ENCODE peak calls at places on chromosomes 11 and 22, in five cellular contexts. V is thoracic aorta; W is right cardiac atrium; X is body of pancreas; C is effector memory CD4-positive, alpha-beta T cell. M is an unnamed sample.

GRCh38 chr11:76005746-76006145 is 190.7 kb downstream of the UVRAG start:
- DNase-seq in V (no peak), W (no peak), X (no peak), C (no peak), M (no peak)

GRCh38 chr11:107526197-107526596 is 39.3 kb downstream of the ALKBH8 start:
- DNase-seq in V (no peak), W (no peak), X (no peak), C (no peak), M (no peak)

GRCh38 chr11:12914401-12914912 is 94.7 kb upstream of the RASSF10 start:
- DNase-seq in V (no peak), W (peak), X (peak), C (peak), M (peak)

GRCh38 chr22:45615364-45615763 is 56.3 kb upstream of the ATXN10 start:
- DNase-seq in V (no peak), W (no peak), X (no peak), C (no peak), M (no peak)

GRCh38 chr22:37258810-37259472 is 14.9 kb upstream of the RAC2 start:
- DNase-seq in V (no peak), W (no peak), X (no peak), C (no peak), M (no peak)

GRCh38 chr11:133835258-133836075 is 9.8 kb downstream of the SPATA19 start:
- DNase-seq in V (no peak), W (no peak), X (peak), C (peak), M (peak)

GRCh38 chr11:118318112-118319030 is 13.8 kb downstream of the CD3E start:
- DNase-seq in V (no peak), W (no peak), X (no peak), C (no peak), M (no peak)

GRCh38 chr11:113778111-113778910 is 1.3 kb upstream of the CLDN25 start:
- DNase-seq in V (no peak), W (no peak), X (peak), C (no peak), M (peak)

GRCh38 chr11:2473361-2474058 is 28.7 kb downstream of the KCNQ1 start:
- DNase-seq in V (no peak), W (no peak), X (no peak), C (no peak), M (no peak)

GRCh38 chr11:126284829-126285228 is 1.9 kb downstream of the TIRAP start:
- DNase-seq in V (peak), W (peak), X (peak), C (peak), M (peak)

GRCh38 chr11:3380706-3381570 is 2.0 kb upstream of the ZNF195 start:
- DNase-seq in V (no peak), W (no peak), X (peak), C (no peak), M (no peak)

GRCh38 chr11:74055938-74056337 is 47.1 kb upstream of the UCP3 start:
- DNase-seq in V (no peak), W (no peak), X (no peak), C (no peak), M (no peak)

GRCh38 chr22:46447906-46448669 is 89.3 kb downstream of the CELSR1 start:
- DNase-seq in V (no peak), W (no peak), X (no peak), C (no peak), M (no peak)

GRCh38 chr11:726278-726915 is 20.4 kb downstream of the EPS8L2 start:
- DNase-seq in V (no peak), W (peak), X (peak), C (peak), M (peak)

GRCh38 chr11:19351426-19351825 is 110.7 kb upstream of the E2F8 start:
- DNase-seq in V (no peak), W (no peak), X (no peak), C (no peak), M (no peak)

GRCh38 chr11:80165763-80166162 is 724.9 kb upstream of the TENM4 start:
- DNase-seq in V (no peak), W (no peak), X (no peak), C (no peak), M (no peak)

GRCh38 chr22:19849800-19850481 is 4.7 kb downstream of the GNB1L start:
- DNase-seq in V (no peak), W (no peak), X (peak), C (no peak), M (peak)

GRCh38 chr11:122690801-122691649 is 35.5 kb downstream of the UBASH3B start:
- DNase-seq in V (no peak), W (no peak), X (peak), C (no peak), M (no peak)

GRCh38 chr11:134150195-134150903 is 73.4 kb downstream of the NCAPD3 start:
- DNase-seq in V (no peak), W (no peak), X (no peak), C (no peak), M (no peak)

GRCh38 chr22:36613958-36614357 is 85.0 kb upstream of the EIF3D start:
- DNase-seq in V (no peak), W (no peak), X (peak), C (no peak), M (no peak)

GRCh38 chr11:126702987-126703386 is 297.6 kb downstream of the KIRREL3 start:
- DNase-seq in V (no peak), W (no peak), X (peak), C (no peak), M (no peak)

M was measured in hepatocyte.